ENCODE peak calls at places on chromosomes 13 and 19, in ten cellular contexts. S is activated CD4-positive, alpha-beta T cell treated with anti-CD3 and anti-CD28 coated beads, Interleukin-2, amount 50 U/mL, for 4 hours; M is Caki2; U is WTC11; D is SK-N-SH; V is GM06990; W is Ammon's horn; Q is tibial nerve; P is effector memory CD4-positive, alpha-beta T cell; C is posterior cingulate gyrus. F is an unnamed sample.

GRCh38 chr13:41284512-41285288 is 21.3 kb upstream of the MTRF1 start:
- DNase-seq in C (no peak), S (no peak), W (no peak), V (no peak), M (peak; percentile 44), Q (no peak), D (no peak), P (no peak), U (no peak), F (no peak)

GRCh38 chr13:40116008-40116407 is 460.5 kb downstream of the COG6 start:
- DNase-seq in M (peak; percentile 86), C (no peak), V (no peak), U (no peak), P (peak; percentile 23), Q (no peak), S (no peak), W (no peak), D (no peak), F (no peak)

GRCh38 chr19:48812094-48812929 is 1.5 kb upstream of the BCAT2 start:
- DNase-seq in U (peak; percentile 92), M (peak; percentile 76), P (no peak), W (peak; percentile 92), D (peak; percentile 97), C (peak; percentile 59), S (peak; percentile 25), Q (peak; percentile 90), V (peak; percentile 89), F (no peak)

GRCh38 chr13:105971312-105971711 is 564.1 kb downstream of the EFNB2 start:
- DNase-seq in W (no peak), Q (no peak), U (no peak), P (no peak), C (no peak), D (no peak), V (no peak), S (no peak), M (no peak), F (no peak)

GRCh38 chr19:42658148-42658547 is 63.4 kb upstream of the CEACAM8 start:
- DNase-seq in S (no peak), Q (no peak), P (no peak), V (no peak), C (no peak), U (no peak), M (no peak), D (no peak), W (no peak), F (no peak)

GRCh38 chr19:41548954-41549688 is 26.8 kb upstream of the CEACAM21 start:
- DNase-seq in U (no peak), M (no peak), W (peak; percentile 52), C (no peak), Q (no peak), P (peak; percentile 55), D (no peak), V (no peak), S (peak; percentile 59), F (peak; percentile 57)

GRCh38 chr13:31860002-31860401 is 120.7 kb downstream of the RXFP2 start:
- DNase-seq in S (no peak), P (no peak), M (no peak), V (no peak), W (peak; percentile 64), Q (no peak), C (peak; percentile 33), U (no peak), D (peak; percentile 20), F (no peak)

GRCh38 chr19:8571006-8571411 is 6.2 kb downstream of the MYO1F start:
- DNase-seq in C (no peak), Q (no peak), S (no peak), M (no peak), D (no peak), W (peak; percentile 72), U (no peak), V (no peak), P (peak; percentile 43), F (no peak)

GRCh38 chr13:112532837-112533745 is 54.9 kb downstream of the TUBGCP3 start:
- DNase-seq in W (no peak), S (no peak), C (no peak), V (no peak), D (peak; percentile 55), M (no peak), P (no peak), U (no peak), Q (no peak), F (no peak)

GRCh38 chr13:89969996-89970709 is 1377.3 kb upstream of the MIR17HG start:
- DNase-seq in P (no peak), D (no peak), C (no peak), Q (no peak), V (no peak), M (no peak), S (no peak), U (no peak), W (no peak), F (no peak)

GRCh38 chr19:15252398-15253018 is 20.3 kb upstream of the EPHX3 start:
- DNase-seq in P (no peak), V (no peak), M (peak; percentile 11), S (no peak), C (no peak), W (peak; percentile 71), Q (no peak), U (peak; percentile 42), D (no peak), F (no peak)